ENCODE peak calls at places on chromosome 21, in nine cellular contexts. One of them, this sample, is unnamed. For H3K4me1, the result is how much of the 10 kb centered on the place peaks cover.

GRCh38 chr21:42441963-42442362 is 38.3 kb downstream of the UBASH3A start:
- DNase-seq in fibroblast of lung: no peak
- DNase-seq in colonic mucosa: no peak
- DNase-seq in GM23338: no peak
- DNase-seq in heart right ventricle: no peak
- DNase-seq in sigmoid colon: no peak
- DNase-seq in adrenal gland: no peak
- DNase-seq in OCI-LY7: no peak
- DNase-seq in A549: no peak
- DNase-seq in this sample: no peak

GRCh38 chr21:42705346-42705745 is 51.9 kb downstream of the PDE9A start:
- DNase-seq in adrenal gland: no peak
- DNase-seq in fibroblast of lung: no peak
- DNase-seq in sigmoid colon: peak
- DNase-seq in A549: no peak
- DNase-seq in colonic mucosa: no peak
- DNase-seq in GM23338: no peak
- DNase-seq in OCI-LY7: no peak
- DNase-seq in heart right ventricle: no peak
- DNase-seq in this sample: no peak

GRCh38 chr21:16124397-16125130 is 394.8 kb downstream of the USP25 start:
- DNase-seq in fibroblast of lung: peak
- DNase-seq in heart right ventricle: no peak
- DNase-seq in adrenal gland: no peak
- DNase-seq in GM23338: peak
- DNase-seq in colonic mucosa: no peak
- DNase-seq in A549: peak
- DNase-seq in sigmoid colon: no peak
- DNase-seq in OCI-LY7: no peak
- DNase-seq in this sample: no peak

GRCh38 chr21:42130447-42130846 is 59.3 kb downstream of the UMODL1 start:
- DNase-seq in OCI-LY7: no peak
- DNase-seq in fibroblast of lung: peak
- DNase-seq in GM23338: no peak
- DNase-seq in heart right ventricle: no peak
- DNase-seq in colonic mucosa: no peak
- DNase-seq in sigmoid colon: no peak
- DNase-seq in A549: no peak
- DNase-seq in adrenal gland: no peak
- DNase-seq in this sample: no peak

GRCh38 chr21:38123626-38124025 is 133.2 kb upstream of the KCNJ15 start:
- DNase-seq in A549: no peak
- DNase-seq in OCI-LY7: no peak
- DNase-seq in fibroblast of lung: no peak
- DNase-seq in colonic mucosa: no peak
- DNase-seq in sigmoid colon: no peak
- DNase-seq in adrenal gland: no peak
- DNase-seq in GM23338: no peak
- DNase-seq in heart right ventricle: no peak
- DNase-seq in this sample: no peak

GRCh38 chr21:28943631-28944030 is 49.0 kb downstream of the LTN1 start:
- DNase-seq in colonic mucosa: no peak
- DNase-seq in OCI-LY7: no peak
- DNase-seq in heart right ventricle: no peak
- DNase-seq in A549: no peak
- DNase-seq in fibroblast of lung: no peak
- DNase-seq in sigmoid colon: no peak
- DNase-seq in GM23338: no peak
- DNase-seq in adrenal gland: no peak
- DNase-seq in this sample: no peak

GRCh38 chr21:43954896-43955295 is 57.2 kb upstream of the TRAPPC10 start:
- DNase-seq in heart right ventricle: no peak
- DNase-seq in fibroblast of lung: no peak
- DNase-seq in OCI-LY7: no peak
- DNase-seq in sigmoid colon: no peak
- DNase-seq in colonic mucosa: no peak
- DNase-seq in GM23338: no peak
- DNase-seq in A549: no peak
- DNase-seq in adrenal gland: no peak
- DNase-seq in this sample: no peak

GRCh38 chr21:28480091-28480869 is 512.4 kb downstream of the LTN1 start:
- DNase-seq in OCI-LY7: no peak
- DNase-seq in adrenal gland: no peak
- DNase-seq in A549: no peak
- DNase-seq in GM23338: no peak
- DNase-seq in sigmoid colon: no peak
- DNase-seq in colonic mucosa: no peak
- DNase-seq in fibroblast of lung: peak
- DNase-seq in heart right ventricle: no peak
- DNase-seq in this sample: no peak

GRCh38 chr21:37546949-37547614 is 180.5 kb downstream of the DYRK1A start:
- DNase-seq in OCI-LY7: no peak
- DNase-seq in adrenal gland: no peak
- DNase-seq in A549: no peak
- DNase-seq in GM23338: no peak
- DNase-seq in colonic mucosa: no peak
- DNase-seq in sigmoid colon: peak
- DNase-seq in heart right ventricle: no peak
- DNase-seq in fibroblast of lung: no peak
- DNase-seq in this sample: no peak

GRCh38 chr21:43934716-43935705 is 70.0 kb downstream of the AGPAT3 start:
- DNase-seq in GM23338: no peak
- DNase-seq in adrenal gland: no peak
- DNase-seq in A549: no peak
- DNase-seq in colonic mucosa: no peak
- DNase-seq in OCI-LY7: no peak
- DNase-seq in fibroblast of lung: no peak
- DNase-seq in sigmoid colon: no peak
- DNase-seq in heart right ventricle: no peak
- DNase-seq in this sample: no peak

GRCh38 chr21:28959367-28960099 is 33.1 kb downstream of the LTN1 start:
- DNase-seq in GM23338: no peak
- DNase-seq in adrenal gland: no peak
- DNase-seq in colonic mucosa: no peak
- DNase-seq in A549: peak
- DNase-seq in fibroblast of lung: peak
- DNase-seq in heart right ventricle: no peak
- DNase-seq in OCI-LY7: no peak
- DNase-seq in sigmoid colon: no peak
- DNase-seq in this sample: no peak

GRCh38 chr21:16587141-16587570 is 857.4 kb downstream of the USP25 start:
- DNase-seq in GM23338: peak
- DNase-seq in A549: peak
- DNase-seq in OCI-LY7: no peak
- DNase-seq in sigmoid colon: peak
- DNase-seq in colonic mucosa: peak
- DNase-seq in fibroblast of lung: peak
- DNase-seq in heart right ventricle: peak
- DNase-seq in adrenal gland: peak
- DNase-seq in this sample: peak

GRCh38 chr21:41481191-41481590 is 26.8 kb downstream of the TMPRSS2 start:
- DNase-seq in fibroblast of lung: peak
- DNase-seq in colonic mucosa: no peak
- DNase-seq in OCI-LY7: no peak
- DNase-seq in A549: no peak
- DNase-seq in sigmoid colon: no peak
- DNase-seq in adrenal gland: no peak
- DNase-seq in heart right ventricle: no peak
- DNase-seq in GM23338: no peak
- DNase-seq in this sample: no peak

GRCh38 chr21:31446206-31446900 is 102.3 kb upstream of the TIAM1 start:
- DNase-seq in A549: no peak
- DNase-seq in sigmoid colon: no peak
- DNase-seq in OCI-LY7: no peak
- DNase-seq in colonic mucosa: no peak
- DNase-seq in heart right ventricle: no peak
- DNase-seq in adrenal gland: no peak
- DNase-seq in fibroblast of lung: no peak
- DNase-seq in GM23338: no peak
- DNase-seq in this sample: no peak

GRCh38 chr21:23402929-23403520 is 2204.3 kb downstream of the MRPL39 start:
- DNase-seq in heart right ventricle: no peak
- DNase-seq in fibroblast of lung: no peak
- DNase-seq in adrenal gland: no peak
- DNase-seq in sigmoid colon: no peak
- DNase-seq in A549: no peak
- DNase-seq in GM23338: no peak
- DNase-seq in OCI-LY7: no peak
- DNase-seq in colonic mucosa: no peak
- DNase-seq in this sample: no peak

GRCh38 chr21:27802816-27803475 is 836.1 kb upstream of the ADAMTS5 start:
- DNase-seq in fibroblast of lung: peak
- DNase-seq in colonic mucosa: peak
- DNase-seq in A549: peak
- DNase-seq in sigmoid colon: no peak
- DNase-seq in heart right ventricle: no peak
- DNase-seq in OCI-LY7: peak
- DNase-seq in adrenal gland: peak
- DNase-seq in GM23338: peak
- DNase-seq in this sample: peak

GRCh38 chr21:25508364-25508763 is 98.9 kb downstream of the MRPL39 start:
- DNase-seq in colonic mucosa: no peak
- DNase-seq in heart right ventricle: no peak
- DNase-seq in fibroblast of lung: no peak
- DNase-seq in OCI-LY7: no peak
- DNase-seq in A549: no peak
- DNase-seq in adrenal gland: no peak
- DNase-seq in sigmoid colon: no peak
- DNase-seq in GM23338: peak
- DNase-seq in this sample: no peak

GRCh38 chr21:25509862-25510261 is 97.4 kb downstream of the MRPL39 start:
- DNase-seq in heart right ventricle: no peak
- DNase-seq in A549: no peak
- DNase-seq in adrenal gland: no peak
- DNase-seq in sigmoid colon: no peak
- DNase-seq in fibroblast of lung: no peak
- DNase-seq in OCI-LY7: no peak
- DNase-seq in colonic mucosa: no peak
- DNase-seq in GM23338: no peak
- DNase-seq in this sample: no peak

GRCh38 chr21:25506268-25506667 is 101.0 kb downstream of the MRPL39 start:
- DNase-seq in fibroblast of lung: no peak
- DNase-seq in colonic mucosa: no peak
- DNase-seq in adrenal gland: no peak
- DNase-seq in GM23338: no peak
- DNase-seq in heart right ventricle: no peak
- DNase-seq in sigmoid colon: no peak
- DNase-seq in A549: no peak
- DNase-seq in OCI-LY7: no peak
- DNase-seq in this sample: no peak

GRCh38 chr21:25506887-25507286 is 100.4 kb downstream of the MRPL39 start:
- DNase-seq in sigmoid colon: no peak
- DNase-seq in fibroblast of lung: peak
- DNase-seq in heart right ventricle: no peak
- DNase-seq in GM23338: no peak
- DNase-seq in A549: peak
- DNase-seq in OCI-LY7: no peak
- DNase-seq in adrenal gland: no peak
- DNase-seq in colonic mucosa: no peak
- DNase-seq in this sample: no peak

GRCh38 chr21:25507522-25507921 is 99.8 kb downstream of the MRPL39 start:
- DNase-seq in OCI-LY7: no peak
- DNase-seq in adrenal gland: no peak
- DNase-seq in colonic mucosa: no peak
- DNase-seq in fibroblast of lung: no peak
- DNase-seq in A549: peak
- DNase-seq in GM23338: peak
- DNase-seq in heart right ventricle: no peak
- DNase-seq in sigmoid colon: no peak
- DNase-seq in this sample: no peak
- TF ChIP-seq CTCF in OCI-LY7: peak
- TF ChIP-seq CTCF in adrenal gland: no peak
- TF ChIP-seq CTCF in colonic mucosa: no peak
- TF ChIP-seq CTCF in fibroblast of lung: peak
- TF ChIP-seq CTCF in A549: no peak
- TF ChIP-seq CTCF in GM23338: peak
- TF ChIP-seq CTCF in heart right ventricle: no peak
- TF ChIP-seq CTCF in sigmoid colon: no peak
- TF ChIP-seq CTCF in this sample: no peak

GRCh38 chr21:15057290-15057689 is 7.5 kb downstream of the NRIP1 start:
- DNase-seq in adrenal gland: no peak
- DNase-seq in GM23338: peak
- DNase-seq in heart right ventricle: no peak
- DNase-seq in colonic mucosa: peak
- DNase-seq in OCI-LY7: no peak
- DNase-seq in sigmoid colon: no peak
- DNase-seq in fibroblast of lung: no peak
- DNase-seq in A549: no peak
- DNase-seq in this sample: no peak
- H3K4me1 ChIP-seq in adrenal gland: under half
- H3K4me1 ChIP-seq in GM23338: half or more
- H3K4me1 ChIP-seq in heart right ventricle: half or more
- H3K4me1 ChIP-seq in colonic mucosa: under half
- H3K4me1 ChIP-seq in OCI-LY7: under half
- H3K4me1 ChIP-seq in sigmoid colon: half or more
- H3K4me1 ChIP-seq in fibroblast of lung: under half
- H3K4me1 ChIP-seq in A549: half or more
- H3K4me1 ChIP-seq in this sample: under half

GRCh38 chr21:33324311-33325221 is at the start of gene IFNAR1:
- DNase-seq in colonic mucosa: peak
- DNase-seq in A549: peak
- DNase-seq in GM23338: peak
- DNase-seq in adrenal gland: peak
- DNase-seq in OCI-LY7: peak
- DNase-seq in sigmoid colon: peak
- DNase-seq in fibroblast of lung: peak
- DNase-seq in heart right ventricle: peak
- DNase-seq in this sample: peak
- H3K27ac ChIP-seq in colonic mucosa: peak
- H3K27ac ChIP-seq in A549: peak
- H3K27ac ChIP-seq in GM23338: peak
- H3K27ac ChIP-seq in adrenal gland: peak
- H3K27ac ChIP-seq in OCI-LY7: peak
- H3K27ac ChIP-seq in sigmoid colon: peak
- H3K27ac ChIP-seq in fibroblast of lung: peak
- H3K27ac ChIP-seq in heart right ventricle: peak
- H3K27ac ChIP-seq in this sample: peak

GRCh38 chr21:45177039-45177438 is 102.7 kb downstream of the ADARB1 start:
- DNase-seq in OCI-LY7: no peak
- DNase-seq in colonic mucosa: no peak
- DNase-seq in GM23338: no peak
- DNase-seq in sigmoid colon: no peak
- DNase-seq in adrenal gland: no peak
- DNase-seq in fibroblast of lung: no peak
- DNase-seq in heart right ventricle: no peak
- DNase-seq in A549: no peak
- DNase-seq in this sample: no peak
- TF ChIP-seq CTCF in OCI-LY7: no peak
- TF ChIP-seq CTCF in colonic mucosa: no peak
- TF ChIP-seq CTCF in GM23338: no peak
- TF ChIP-seq CTCF in sigmoid colon: no peak
- TF ChIP-seq CTCF in adrenal gland: no peak
- TF ChIP-seq CTCF in fibroblast of lung: no peak
- TF ChIP-seq CTCF in heart right ventricle: no peak
- TF ChIP-seq CTCF in A549: no peak
- TF ChIP-seq CTCF in this sample: no peak